ENCODE peak calls at places on chromosomes 7 and 10, in eight cellular contexts. Q is stimulated activated CD4-positive, alpha-beta T cell treated with anti-CD3 and anti-CD28 coated beads, Interleukin-12 subunit alpha, Interleukin-12 subunit beta, amount 100 ng/mL, for 48 hours; R is bronchial epithelial cell; K is NCI-H345; Z is NCI-H1092 treated with DMSO at 0.1 percent for 48 hours; U is T-helper 22 cell; Y is activated CD8-positive, alpha-beta T cell treated with anti-CD3 and anti-CD28 coated beads for 36 hours; L is memory B cell. I is an unnamed sample.

GRCh38 chr10:112136816-112137215 is 46.7 kb downstream of the GPAM start:
- DNase-seq in Q (no peak), R (no peak), K (no peak), Z (no peak), U (no peak), Y (no peak), L (no peak), I (no peak)

GRCh38 chr10:126921974-126922525 is 16.8 kb downstream of the DOCK1 start:
- DNase-seq in Q (no peak), R (peak), K (no peak), Z (no peak), U (no peak), Y (no peak), L (no peak), I (no peak)

GRCh38 chr10:68560916-68561691 is 967 bp downstream of the TET1 start:
- DNase-seq in Q (no peak), R (no peak), K (peak), Z (peak), U (no peak), Y (no peak), L (peak), I (peak)

GRCh38 chr7:138919256-138919655 is 61.9 kb downstream of the KIAA1549 start:
- DNase-seq in Q (no peak), R (no peak), K (no peak), Z (no peak), U (no peak), Y (no peak), L (no peak), I (no peak)

GRCh38 chr10:46232084-46232483 is 54.7 kb upstream of the ANTXRL start:
- DNase-seq in Q (no peak), R (no peak), K (no peak), Z (no peak), U (no peak), Y (no peak), L (no peak), I (no peak)

GRCh38 chr10:119654540-119654939 is 3.4 kb downstream of the BAG3 start:
- DNase-seq in Q (no peak), R (peak), K (peak), Z (no peak), U (no peak), Y (no peak), L (no peak), I (no peak)

GRCh38 chr7:79933144-79933543 is 201.5 kb upstream of the GNAI1 start:
- DNase-seq in Q (no peak), R (no peak), K (no peak), Z (no peak), U (no peak), Y (no peak), L (no peak), I (no peak)

GRCh38 chr10:70576803-70577517 is 25.6 kb downstream of the PRF1 start:
- DNase-seq in Q (no peak), R (peak), K (no peak), Z (no peak), U (no peak), Y (no peak), L (no peak), I (no peak)

GRCh38 chr7:12638851-12639467 is 48.5 kb upstream of the ARL4A start:
- DNase-seq in Q (no peak), R (peak), K (peak), Z (peak), U (no peak), Y (no peak), L (no peak), I (no peak)

GRCh38 chr7:9945882-9946281 is 1027.8 kb upstream of the PHF14 start:
- DNase-seq in Q (no peak), R (no peak), K (peak), Z (peak), U (no peak), Y (no peak), L (no peak), I (no peak)

I was measured in activated B cell treated with CpG ODN at 0.5 μM for 24 hours.